ENCODE peak calls at places on chromosomes 2 and 18, in four cellular contexts. Q is stimulated activated naive CD8-positive, alpha-beta T cell treated with anti-CD3 and anti-CD28 coated beads, Interleukin-15, Interleukin-2, amounts not matched to agents 100 U/mL and 50 U/mL, for 24 hours; E is cortex of kidney; B is amniotic epithelial cell. D is an unnamed sample.

GRCh38 chr2:45631319-45631718 is 20.2 kb upstream of the PRKCE start:
- DNase-seq in Q (no peak), B (no peak), E (no peak), D (no peak)

GRCh38 chr18:58205087-58205779 is 161.2 kb downstream of the NEDD4L start:
- DNase-seq in B (peak; percentile 88), Q (no peak), E (no peak), D (no peak)

GRCh38 chr2:98036349-98037000 is 40.7 kb upstream of the TMEM131 start:
- DNase-seq in E (no peak), Q (no peak), B (no peak), D (no peak)

GRCh38 chr2:210519594-210519993 is 36.8 kb upstream of the CPS1 start:
- DNase-seq in B (peak; percentile 30), Q (no peak), E (no peak), D (no peak)

GRCh38 chr2:81077396-81077795 is 772.8 kb upstream of the LRRTM1 start:
- DNase-seq in E (no peak), B (no peak), Q (no peak), D (no peak)

GRCh38 chr2:203659650-203660049 is 46.8 kb upstream of the CD28 start:
- DNase-seq in Q (no peak), B (no peak), E (no peak), D (no peak)

GRCh38 chr2:27377618-27378095 is 2.9 kb downstream of the ZNF513 start:
- DNase-seq in E (no peak), Q (no peak), B (no peak), D (no peak)

GRCh38 chr2:215851091-215851490 is 162.3 kb downstream of the MREG start:
- DNase-seq in B (peak; percentile 55), Q (no peak), E (no peak), D (no peak)

D was measured in ureter.